ENCODE peak calls at places on chromosomes 11 and 22, in ten cellular contexts. W is skeletal muscle cell; C is HTR-8/SVneo; I is chondrocyte; D is HT1080; L is DMS153; O is effector memory CD4-positive, alpha-beta T cell; Y is effector CD4-positive, alpha-beta T cell; R is GM12865; B is anterior cingulate cortex. N is an unnamed sample.

GRCh38 chr11:9957072-9957471 is 293.2 kb downstream of the SWAP70 start:
- DNase-seq in I (no peak), Y (no peak), C (no peak), B (no peak), W (no peak), O (no peak), L (no peak), R (no peak), D (no peak), N (no peak)

GRCh38 chr22:26847816-26848215 is 190.4 kb downstream of the MIAT start:
- DNase-seq in D (no peak), W (no peak), Y (no peak), B (no peak), C (no peak), R (no peak), I (no peak), O (no peak), L (no peak), N (no peak)

GRCh38 chr22:27672721-27673387 is 128.7 kb downstream of the MN1 start:
- DNase-seq in D (no peak), I (no peak), O (no peak), R (no peak), C (no peak), L (no peak), Y (no peak), W (no peak), B (no peak), N (no peak)

GRCh38 chr11:69005631-69006368 is 7.2 kb downstream of the MRGPRF start:
- DNase-seq in L (no peak), D (no peak), O (no peak), R (no peak), Y (no peak), I (peak), C (no peak), W (no peak), B (no peak), N (no peak)

GRCh38 chr11:104623518-104623917 is 274.7 kb downstream of the CASP12 start:
- DNase-seq in R (no peak), O (no peak), D (peak), C (peak), L (no peak), B (no peak), Y (no peak), W (peak), I (no peak), N (no peak)

GRCh38 chr22:17192186-17192585 is 27.0 kb downstream of the ADA2 start:
- DNase-seq in B (no peak), D (no peak), W (no peak), C (no peak), I (no peak), Y (no peak), L (no peak), O (no peak), R (no peak), N (no peak)

GRCh38 chr11:58444285-58444684 is 2.2 kb upstream of the OR5B12 start:
- DNase-seq in Y (no peak), D (no peak), W (no peak), C (no peak), O (no peak), I (no peak), B (no peak), R (no peak), L (no peak), N (no peak)

GRCh38 chr22:25085156-25085555 is 114.5 kb upstream of the CRYBB3 start:
- DNase-seq in Y (no peak), R (no peak), C (no peak), D (no peak), W (no peak), O (no peak), L (no peak), I (no peak), B (no peak), N (no peak)